ENCODE peak calls at places on chromosomes 7 and 10, in five cellular contexts. M, Y, L, O and R are unnamed samples.

GRCh38 chr7:143322646-143323343 is 6.9 kb downstream of the CLCN1 start:
- DNase-seq in M (no peak), Y (no peak), L (peak), O (no peak), R (no peak)

GRCh38 chr10:19815478-19816419 is 483 bp upstream of the PLXDC2 start:
- DNase-seq in M (peak), Y (peak), L (peak), O (no peak), R (peak)

GRCh38 chr10:12782537-12782936 is 219.0 kb downstream of the CCDC3 start:
- DNase-seq in M (peak), Y (no peak), L (peak), O (no peak), R (no peak)

GRCh38 chr10:102283488-102283887 is 38.2 kb downstream of the GBF1 start:
- DNase-seq in M (no peak), Y (peak), L (no peak), O (no peak), R (no peak)

GRCh38 chr10:122140941-122141623 is 130.0 kb upstream of the BTBD16 start:
- DNase-seq in M (no peak), Y (peak), L (peak), O (peak), R (no peak)

GRCh38 chr10:72540193-72540807 is 85.6 kb downstream of the MICU1 start:
- DNase-seq in M (no peak), Y (no peak), L (no peak), O (no peak), R (no peak)

GRCh38 chr10:101485207-101485606 is 102.8 kb downstream of the POLL start:
- DNase-seq in M (no peak), Y (no peak), L (no peak), O (no peak), R (no peak)

GRCh38 chr7:133770863-133771492 is 356.2 kb upstream of the LRGUK start:
- DNase-seq in M (no peak), Y (no peak), L (peak), O (peak), R (no peak)

GRCh38 chr7:35694161-35694783 is 663 bp downstream of the HERPUD2 start:
- DNase-seq in M (peak), Y (no peak), L (peak), O (no peak), R (no peak)

DNA sequence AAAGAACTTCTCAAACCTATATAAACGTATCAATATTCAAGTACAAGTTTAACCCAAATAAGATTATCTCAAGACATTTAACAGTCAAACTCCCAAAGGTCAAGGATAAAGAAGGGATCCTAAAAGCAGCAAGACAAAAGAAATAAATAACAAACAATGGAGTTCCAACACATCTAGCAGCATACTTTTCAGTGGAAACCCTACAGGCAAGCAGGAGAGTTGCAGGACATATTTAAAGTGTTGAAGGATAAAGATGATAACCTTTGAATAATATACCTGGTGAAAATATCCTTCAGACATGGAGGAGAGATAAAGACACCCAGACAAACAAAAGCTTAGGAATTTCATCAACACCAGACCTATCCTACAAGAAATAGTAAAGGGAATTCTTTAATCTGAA is 82.8 kb downstream of the TES start:
- DNase-seq in M (no peak), Y (no peak), L (no peak), O (no peak), R (no peak)
- TF ChIP-seq CTCF in M (peak), Y (no peak), L (no peak), O (no peak), R (no peak)

GRCh38 chr7:89771003-89771636 is 383.1 kb upstream of the STEAP1 start:
- DNase-seq in M (no peak), Y (no peak), L (no peak), O (no peak), R (no peak)
- TF ChIP-seq CTCF in M (peak), Y (no peak), L (no peak), O (no peak), R (no peak)

GRCh38 chr10:71493741-71494140 is 97.0 kb downstream of the CDH23 start:
- DNase-seq in M (no peak), Y (no peak), L (no peak), O (no peak), R (no peak)
- TF ChIP-seq CTCF in M (no peak), Y (no peak), L (no peak), O (no peak), R (no peak)

DNA sequence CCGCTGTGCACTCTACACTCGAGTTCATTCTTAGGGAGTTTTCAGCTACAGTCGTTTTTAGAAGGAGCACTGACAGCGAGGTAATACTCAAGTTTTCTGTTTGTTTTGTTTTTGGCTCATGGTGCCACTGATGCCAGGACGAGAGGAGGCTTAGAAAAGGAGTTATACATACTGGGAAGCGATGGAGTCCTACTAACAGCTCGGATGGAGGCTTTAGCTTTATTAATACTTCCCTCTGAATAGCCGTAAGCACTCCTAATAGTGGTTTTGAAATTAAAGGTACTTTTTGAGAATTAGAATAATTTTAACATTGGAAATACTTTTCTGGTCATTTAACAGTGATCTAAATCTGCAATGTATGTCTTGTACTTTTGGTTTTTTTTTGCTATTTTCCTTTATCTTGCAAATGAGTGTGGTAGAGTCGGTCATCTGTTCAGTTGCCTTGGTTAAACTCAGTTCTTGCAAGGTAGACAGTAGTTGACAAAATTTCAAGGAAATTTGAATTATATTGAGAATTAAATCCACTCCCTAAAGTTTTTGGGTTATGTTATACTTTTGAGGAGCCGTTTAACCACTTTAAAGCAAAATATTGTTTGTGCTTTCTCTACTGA is 1.4 kb downstream of the HBP1 start:
- DNase-seq in M (no peak), Y (no peak), L (no peak), O (no peak), R (no peak)
- TF ChIP-seq CTCF in M (no peak), Y (no peak), L (no peak), O (no peak), R (no peak)

GRCh38 chr7:15836041-15836440 is 149.6 kb upstream of the MEOX2 start:
- DNase-seq in M (no peak), Y (no peak), L (no peak), O (peak), R (no peak)

GRCh38 chr7:15828881-15829280 is 142.4 kb upstream of the MEOX2 start:
- DNase-seq in M (no peak), Y (no peak), L (no peak), O (no peak), R (no peak)

GRCh38 chr7:15837627-15838026 is 151.1 kb upstream of the MEOX2 start:
- DNase-seq in M (no peak), Y (no peak), L (no peak), O (no peak), R (no peak)

GRCh38 chr7:15829689-15830088 is 143.2 kb upstream of the MEOX2 start:
- DNase-seq in M (no peak), Y (no peak), L (peak), O (no peak), R (no peak)

GRCh38 chr7:15832996-15833395 is 146.5 kb upstream of the MEOX2 start:
- DNase-seq in M (no peak), Y (no peak), L (peak), O (no peak), R (no peak)
- TF ChIP-seq CTCF in M (no peak), Y (no peak), L (no peak), O (no peak), R (no peak)